ENCODE peak calls at places on chromosomes 2 and 18, in seven cellular contexts. One of them, this sample, is unnamed.

GRCh38 chr18:36372902-36373301 is 75.4 kb downstream of the FHOD3 start:
- DNase-seq in vagina: no peak
- DNase-seq in nephron progenitor cell: no peak
- DNase-seq in AG04450: peak; percentile 50
- DNase-seq in GM10248: no peak
- DNase-seq in progenitor cell of endocrine pancreas: no peak
- DNase-seq in cardiac muscle cell: peak; percentile 97
- DNase-seq in this sample: no peak

GRCh38 chr2:226756131-226756530 is 43.5 kb downstream of the IRS1 start:
- DNase-seq in vagina: no peak
- DNase-seq in cardiac muscle cell: peak; percentile 27
- DNase-seq in nephron progenitor cell: no peak
- DNase-seq in AG04450: peak; percentile 76
- DNase-seq in GM10248: no peak
- DNase-seq in progenitor cell of endocrine pancreas: no peak
- DNase-seq in this sample: no peak

GRCh38 chr2:27356056-27356381 is 545 bp downstream of the GTF3C2 start:
- DNase-seq in nephron progenitor cell: peak; percentile 51
- DNase-seq in cardiac muscle cell: peak; percentile 62
- DNase-seq in progenitor cell of endocrine pancreas: no peak
- DNase-seq in AG04450: no peak
- DNase-seq in GM10248: no peak
- DNase-seq in vagina: no peak
- DNase-seq in this sample: peak; percentile 30

GRCh38 chr18:48318481-48318880 is 90.7 kb downstream of the ZBTB7C start:
- DNase-seq in progenitor cell of endocrine pancreas: no peak
- DNase-seq in nephron progenitor cell: no peak
- DNase-seq in vagina: no peak
- DNase-seq in cardiac muscle cell: no peak
- DNase-seq in AG04450: no peak
- DNase-seq in GM10248: no peak
- DNase-seq in this sample: no peak

GRCh38 chr18:44744206-44745180 is 63.8 kb downstream of the SETBP1 start:
- DNase-seq in GM10248: no peak
- DNase-seq in nephron progenitor cell: peak; percentile 62
- DNase-seq in cardiac muscle cell: no peak
- DNase-seq in AG04450: no peak
- DNase-seq in progenitor cell of endocrine pancreas: peak; percentile 15
- DNase-seq in vagina: no peak
- DNase-seq in this sample: no peak

GRCh38 chr2:241112592-241112991 is 10.5 kb upstream of the MTERF4 start:
- DNase-seq in AG04450: no peak
- DNase-seq in vagina: no peak
- DNase-seq in cardiac muscle cell: no peak
- DNase-seq in GM10248: peak; percentile 50
- DNase-seq in nephron progenitor cell: no peak
- DNase-seq in progenitor cell of endocrine pancreas: no peak
- DNase-seq in this sample: no peak

GRCh38 chr18:46718501-46719341 is 38.1 kb downstream of the ST8SIA5 start:
- DNase-seq in GM10248: no peak
- DNase-seq in nephron progenitor cell: no peak
- DNase-seq in vagina: no peak
- DNase-seq in cardiac muscle cell: peak; percentile 22
- DNase-seq in progenitor cell of endocrine pancreas: no peak
- DNase-seq in AG04450: no peak
- DNase-seq in this sample: no peak

GRCh38 chr18:58844871-58845270 is 19.8 kb upstream of the ZNF532 start:
- DNase-seq in GM10248: no peak
- DNase-seq in nephron progenitor cell: no peak
- DNase-seq in vagina: no peak
- DNase-seq in AG04450: no peak
- DNase-seq in progenitor cell of endocrine pancreas: no peak
- DNase-seq in cardiac muscle cell: no peak
- DNase-seq in this sample: no peak

GRCh38 chr2:46776687-46777327 is 138.8 kb downstream of the MCFD2 start:
- DNase-seq in nephron progenitor cell: peak; percentile 50
- DNase-seq in vagina: no peak
- DNase-seq in progenitor cell of endocrine pancreas: no peak
- DNase-seq in AG04450: no peak
- DNase-seq in cardiac muscle cell: peak; percentile 80
- DNase-seq in GM10248: peak; percentile 68
- DNase-seq in this sample: no peak

GRCh38 chr18:78986018-78986481 is 6.4 kb downstream of the SALL3 start:
- DNase-seq in nephron progenitor cell: peak; percentile 66
- DNase-seq in AG04450: no peak
- DNase-seq in progenitor cell of endocrine pancreas: no peak
- DNase-seq in cardiac muscle cell: peak; percentile 51
- DNase-seq in GM10248: no peak
- DNase-seq in vagina: peak; percentile 70
- DNase-seq in this sample: no peak

GRCh38 chr2:47373747-47374146 is 29.2 kb upstream of the MSH2 start:
- DNase-seq in nephron progenitor cell: no peak
- DNase-seq in progenitor cell of endocrine pancreas: no peak
- DNase-seq in AG04450: no peak
- DNase-seq in GM10248: no peak
- DNase-seq in vagina: no peak
- DNase-seq in cardiac muscle cell: no peak
- DNase-seq in this sample: no peak

GRCh38 chr18:26089247-26090129 is 925 bp downstream of the SS18 start:
- DNase-seq in progenitor cell of endocrine pancreas: peak; percentile 55
- DNase-seq in AG04450: peak; percentile 8
- DNase-seq in nephron progenitor cell: peak; percentile 82
- DNase-seq in cardiac muscle cell: peak; percentile 43
- DNase-seq in vagina: no peak
- DNase-seq in GM10248: peak; percentile 10
- DNase-seq in this sample: no peak

GRCh38 chr18:76658627-76659026 is 163.6 kb upstream of the ZNF516 start:
- DNase-seq in nephron progenitor cell: peak; percentile 67
- DNase-seq in vagina: no peak
- DNase-seq in progenitor cell of endocrine pancreas: no peak
- DNase-seq in GM10248: peak; percentile 43
- DNase-seq in cardiac muscle cell: no peak
- DNase-seq in AG04450: no peak
- DNase-seq in this sample: no peak
- TF ChIP-seq CTCF in nephron progenitor cell: peak; percentile 53
- TF ChIP-seq CTCF in vagina: no peak
- TF ChIP-seq CTCF in progenitor cell of endocrine pancreas: peak; percentile 63
- TF ChIP-seq CTCF in GM10248: peak; percentile 18
- TF ChIP-seq CTCF in cardiac muscle cell: peak; percentile 41
- TF ChIP-seq CTCF in AG04450: peak; percentile 41
- TF ChIP-seq CTCF in this sample: no peak

DNA sequence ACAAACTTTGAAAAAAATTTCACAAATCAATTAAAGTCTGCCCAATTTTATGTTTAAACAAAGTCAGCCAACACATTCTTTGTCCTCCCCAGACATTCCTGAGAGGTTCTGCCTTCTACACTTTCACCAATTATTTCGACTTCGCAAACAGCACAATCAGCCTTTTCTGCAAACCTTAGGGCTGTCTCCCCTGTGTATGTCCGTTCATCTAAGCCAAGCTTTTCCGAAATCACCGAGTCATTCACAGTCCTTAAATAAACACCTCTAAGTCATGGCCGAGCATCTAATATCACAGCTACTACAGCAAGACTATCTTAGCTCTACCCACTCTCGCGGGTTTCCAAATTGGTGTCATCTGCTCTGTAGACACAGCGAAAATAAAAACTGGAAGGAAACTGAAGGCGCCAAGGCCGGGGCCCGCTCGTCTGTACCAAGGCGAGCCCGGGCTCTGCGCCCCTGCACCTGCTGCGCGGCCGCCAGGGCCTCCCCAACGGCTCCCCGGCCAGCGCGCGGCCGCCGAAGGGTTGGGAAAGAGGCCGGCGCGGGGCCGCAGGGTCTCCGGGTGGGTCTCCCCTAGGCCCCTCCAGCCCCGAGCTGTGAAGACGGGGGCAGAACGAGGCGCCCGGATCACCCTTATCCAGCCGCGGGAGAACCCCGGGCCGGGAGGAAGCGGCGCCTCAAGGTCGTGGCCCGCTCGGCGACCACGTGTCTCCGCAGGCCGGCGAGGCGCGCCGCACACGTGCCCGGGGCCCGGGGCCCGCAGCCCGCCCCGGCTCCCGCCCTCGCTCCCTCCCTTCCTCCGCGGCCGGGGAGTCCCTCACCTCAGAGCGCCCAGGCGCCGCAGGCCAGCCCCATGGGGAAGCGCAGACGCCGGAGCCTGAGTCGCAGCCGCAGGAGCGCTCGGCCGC is 573 bp downstream of the ODC1 start:
- DNase-seq in nephron progenitor cell: no peak
- DNase-seq in cardiac muscle cell: peak; percentile 43
- DNase-seq in GM10248: peak; percentile 78
- DNase-seq in progenitor cell of endocrine pancreas: peak; percentile 29
- DNase-seq in AG04450: no peak
- DNase-seq in vagina: no peak
- DNase-seq in this sample: no peak
- TF ChIP-seq CTCF in nephron progenitor cell: no peak
- TF ChIP-seq CTCF in cardiac muscle cell: no peak
- TF ChIP-seq CTCF in GM10248: no peak
- TF ChIP-seq CTCF in progenitor cell of endocrine pancreas: no peak
- TF ChIP-seq CTCF in AG04450: peak; percentile 5
- TF ChIP-seq CTCF in vagina: no peak
- TF ChIP-seq CTCF in this sample: peak; percentile 8

GRCh38 chr2:219650426-219651248 is 23.2 kb downstream of the SLC4A3 start:
- DNase-seq in GM10248: no peak
- DNase-seq in vagina: peak; percentile 22
- DNase-seq in cardiac muscle cell: peak; percentile 43
- DNase-seq in progenitor cell of endocrine pancreas: no peak
- DNase-seq in AG04450: no peak
- DNase-seq in nephron progenitor cell: no peak
- DNase-seq in this sample: no peak
- TF ChIP-seq CTCF in GM10248: no peak
- TF ChIP-seq CTCF in vagina: no peak
- TF ChIP-seq CTCF in cardiac muscle cell: no peak
- TF ChIP-seq CTCF in progenitor cell of endocrine pancreas: no peak
- TF ChIP-seq CTCF in AG04450: no peak
- TF ChIP-seq CTCF in nephron progenitor cell: no peak
- TF ChIP-seq CTCF in this sample: no peak

GRCh38 chr2:25129901-25130520 is 38.4 kb downstream of the POMC start:
- DNase-seq in vagina: no peak
- DNase-seq in cardiac muscle cell: no peak
- DNase-seq in progenitor cell of endocrine pancreas: no peak
- DNase-seq in AG04450: no peak
- DNase-seq in GM10248: no peak
- DNase-seq in nephron progenitor cell: no peak
- DNase-seq in this sample: no peak
- TF ChIP-seq CTCF in vagina: no peak
- TF ChIP-seq CTCF in cardiac muscle cell: no peak
- TF ChIP-seq CTCF in progenitor cell of endocrine pancreas: no peak
- TF ChIP-seq CTCF in AG04450: no peak
- TF ChIP-seq CTCF in GM10248: no peak
- TF ChIP-seq CTCF in nephron progenitor cell: no peak
- TF ChIP-seq CTCF in this sample: no peak

GRCh38 chr18:10748641-10749040 is 222.8 kb downstream of the NAPG start:
- DNase-seq in nephron progenitor cell: no peak
- DNase-seq in vagina: no peak
- DNase-seq in cardiac muscle cell: no peak
- DNase-seq in AG04450: no peak
- DNase-seq in progenitor cell of endocrine pancreas: no peak
- DNase-seq in GM10248: no peak
- DNase-seq in this sample: no peak
- TF ChIP-seq CTCF in nephron progenitor cell: no peak
- TF ChIP-seq CTCF in vagina: no peak
- TF ChIP-seq CTCF in cardiac muscle cell: no peak
- TF ChIP-seq CTCF in AG04450: no peak
- TF ChIP-seq CTCF in progenitor cell of endocrine pancreas: no peak
- TF ChIP-seq CTCF in GM10248: no peak
- TF ChIP-seq CTCF in this sample: no peak

GRCh38 chr2:88195247-88195646 is 25.1 kb downstream of the THNSL2 start:
- DNase-seq in nephron progenitor cell: no peak
- DNase-seq in vagina: no peak
- DNase-seq in GM10248: no peak
- DNase-seq in progenitor cell of endocrine pancreas: no peak
- DNase-seq in AG04450: no peak
- DNase-seq in cardiac muscle cell: no peak
- DNase-seq in this sample: no peak

GRCh38 chr2:88188741-88189140 is 18.6 kb downstream of the THNSL2 start:
- DNase-seq in GM10248: no peak
- DNase-seq in nephron progenitor cell: no peak
- DNase-seq in progenitor cell of endocrine pancreas: no peak
- DNase-seq in AG04450: no peak
- DNase-seq in vagina: peak; percentile 69
- DNase-seq in cardiac muscle cell: peak; percentile 16
- DNase-seq in this sample: no peak

GRCh38 chr2:88190808-88191721 is 20.9 kb downstream of the THNSL2 start:
- DNase-seq in progenitor cell of endocrine pancreas: peak; percentile 44
- DNase-seq in nephron progenitor cell: peak; percentile 68
- DNase-seq in GM10248: peak; percentile 70
- DNase-seq in cardiac muscle cell: peak; percentile 53
- DNase-seq in vagina: no peak
- DNase-seq in AG04450: no peak
- DNase-seq in this sample: no peak

GRCh38 chr2:88192613-88193012 is 22.5 kb downstream of the THNSL2 start:
- DNase-seq in AG04450: no peak
- DNase-seq in cardiac muscle cell: no peak
- DNase-seq in vagina: no peak
- DNase-seq in GM10248: no peak
- DNase-seq in progenitor cell of endocrine pancreas: no peak
- DNase-seq in nephron progenitor cell: no peak
- DNase-seq in this sample: no peak

DNA sequence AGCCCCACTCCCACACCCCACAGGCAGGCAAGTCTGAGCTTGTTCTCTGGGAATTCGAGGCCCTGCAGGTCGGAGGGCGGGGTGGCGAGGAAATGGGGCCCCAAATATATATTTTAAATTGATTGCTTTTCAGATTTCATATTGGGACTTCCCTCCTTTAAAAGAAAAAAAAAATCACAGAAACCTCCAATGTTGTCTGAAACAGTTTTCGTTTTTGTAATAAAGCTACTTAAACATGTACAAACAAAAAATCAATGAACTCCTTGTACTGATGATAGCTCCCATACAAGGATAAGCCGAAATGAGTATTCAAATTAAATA is 21.5 kb downstream of the THNSL2 start:
- DNase-seq in nephron progenitor cell: no peak
- DNase-seq in progenitor cell of endocrine pancreas: no peak
- DNase-seq in GM10248: no peak
- DNase-seq in cardiac muscle cell: no peak
- DNase-seq in vagina: no peak
- DNase-seq in AG04450: no peak
- DNase-seq in this sample: no peak
- TF ChIP-seq CTCF in nephron progenitor cell: no peak
- TF ChIP-seq CTCF in progenitor cell of endocrine pancreas: no peak
- TF ChIP-seq CTCF in GM10248: no peak
- TF ChIP-seq CTCF in cardiac muscle cell: no peak
- TF ChIP-seq CTCF in vagina: no peak
- TF ChIP-seq CTCF in AG04450: no peak
- TF ChIP-seq CTCF in this sample: peak; percentile 18

This sample was measured in heart right ventricle.